ENCODE peak calls at places on chromosomes 2 and 18, in ten cellular contexts. One of them, this sample, is unnamed.

GRCh38 chr2:108921096-108922030 is 67.7 kb downstream of the EDAR start:
- DNase-seq in AG10803: no peak
- DNase-seq in foreskin fibroblast: no peak
- DNase-seq in neural progenitor cell: no peak
- DNase-seq in choroid plexus epithelial cell: no peak
- DNase-seq in HFF-Myc: no peak
- DNase-seq in BJ: no peak
- DNase-seq in transverse colon: peak; percentile 3
- DNase-seq in left ventricle myocardium inferior: no peak
- DNase-seq in spleen: peak; percentile 64
- DNase-seq in this sample: no peak

GRCh38 chr2:236715077-236715476 is 145.5 kb downstream of the ACKR3 start:
- DNase-seq in HFF-Myc: no peak
- DNase-seq in AG10803: peak; percentile 19
- DNase-seq in spleen: peak; percentile 62
- DNase-seq in transverse colon: no peak
- DNase-seq in foreskin fibroblast: no peak
- DNase-seq in left ventricle myocardium inferior: no peak
- DNase-seq in choroid plexus epithelial cell: no peak
- DNase-seq in neural progenitor cell: peak; percentile 56
- DNase-seq in BJ: no peak
- DNase-seq in this sample: no peak

GRCh38 chr2:175168564-175168945 is 552 bp upstream of the ATF2 start:
- DNase-seq in left ventricle myocardium inferior: no peak
- DNase-seq in neural progenitor cell: no peak
- DNase-seq in AG10803: no peak
- DNase-seq in HFF-Myc: no peak
- DNase-seq in spleen: no peak
- DNase-seq in BJ: no peak
- DNase-seq in transverse colon: no peak
- DNase-seq in choroid plexus epithelial cell: no peak
- DNase-seq in foreskin fibroblast: no peak
- DNase-seq in this sample: no peak

GRCh38 chr2:222904557-222905258 is 43.9 kb downstream of the ACSL3 start:
- DNase-seq in left ventricle myocardium inferior: no peak
- DNase-seq in choroid plexus epithelial cell: peak; percentile 91
- DNase-seq in HFF-Myc: no peak
- DNase-seq in spleen: no peak
- DNase-seq in neural progenitor cell: no peak
- DNase-seq in BJ: peak; percentile 89
- DNase-seq in AG10803: peak; percentile 91
- DNase-seq in transverse colon: no peak
- DNase-seq in foreskin fibroblast: peak; percentile 88
- DNase-seq in this sample: peak; percentile 89

GRCh38 chr18:9719421-9719981 is 11.4 kb downstream of the RAB31 start:
- DNase-seq in AG10803: peak; percentile 69
- DNase-seq in foreskin fibroblast: peak; percentile 83
- DNase-seq in transverse colon: no peak
- DNase-seq in neural progenitor cell: no peak
- DNase-seq in spleen: no peak
- DNase-seq in left ventricle myocardium inferior: no peak
- DNase-seq in choroid plexus epithelial cell: peak; percentile 85
- DNase-seq in BJ: peak; percentile 50
- DNase-seq in HFF-Myc: no peak
- DNase-seq in this sample: no peak

GRCh38 chr18:57951999-57952774 is 91.8 kb upstream of the NEDD4L start:
- DNase-seq in neural progenitor cell: no peak
- DNase-seq in HFF-Myc: no peak
- DNase-seq in foreskin fibroblast: no peak
- DNase-seq in choroid plexus epithelial cell: peak; percentile 21
- DNase-seq in transverse colon: no peak
- DNase-seq in BJ: no peak
- DNase-seq in left ventricle myocardium inferior: no peak
- DNase-seq in spleen: no peak
- DNase-seq in AG10803: peak; percentile 16
- DNase-seq in this sample: no peak

GRCh38 chr18:3305933-3306332 is 44.0 kb downstream of the MYL12B start:
- DNase-seq in AG10803: peak; percentile 34
- DNase-seq in BJ: no peak
- DNase-seq in transverse colon: no peak
- DNase-seq in foreskin fibroblast: peak; percentile 40
- DNase-seq in spleen: no peak
- DNase-seq in neural progenitor cell: no peak
- DNase-seq in left ventricle myocardium inferior: no peak
- DNase-seq in HFF-Myc: no peak
- DNase-seq in choroid plexus epithelial cell: peak; percentile 98
- DNase-seq in this sample: no peak

GRCh38 chr2:61283443-61284160 is 121.6 kb downstream of the C2orf74 start:
- DNase-seq in neural progenitor cell: no peak
- DNase-seq in choroid plexus epithelial cell: no peak
- DNase-seq in transverse colon: no peak
- DNase-seq in HFF-Myc: no peak
- DNase-seq in left ventricle myocardium inferior: no peak
- DNase-seq in foreskin fibroblast: no peak
- DNase-seq in spleen: no peak
- DNase-seq in AG10803: no peak
- DNase-seq in BJ: no peak
- DNase-seq in this sample: no peak

GRCh38 chr18:56712761-56713160 is 61.6 kb downstream of the WDR7 start:
- DNase-seq in spleen: no peak
- DNase-seq in left ventricle myocardium inferior: no peak
- DNase-seq in AG10803: no peak
- DNase-seq in neural progenitor cell: no peak
- DNase-seq in choroid plexus epithelial cell: no peak
- DNase-seq in transverse colon: no peak
- DNase-seq in foreskin fibroblast: no peak
- DNase-seq in BJ: no peak
- DNase-seq in HFF-Myc: no peak
- DNase-seq in this sample: no peak

GRCh38 chr18:56711706-56712445 is 60.7 kb downstream of the WDR7 start:
- DNase-seq in transverse colon: no peak
- DNase-seq in choroid plexus epithelial cell: no peak
- DNase-seq in BJ: peak; percentile 19
- DNase-seq in neural progenitor cell: no peak
- DNase-seq in foreskin fibroblast: peak; percentile 61
- DNase-seq in AG10803: peak; percentile 67
- DNase-seq in left ventricle myocardium inferior: no peak
- DNase-seq in HFF-Myc: peak; percentile 21
- DNase-seq in spleen: no peak
- DNase-seq in this sample: no peak

GRCh38 chr18:56715121-56715520 is 64.0 kb downstream of the WDR7 start:
- DNase-seq in foreskin fibroblast: no peak
- DNase-seq in left ventricle myocardium inferior: no peak
- DNase-seq in HFF-Myc: no peak
- DNase-seq in neural progenitor cell: no peak
- DNase-seq in spleen: no peak
- DNase-seq in BJ: no peak
- DNase-seq in transverse colon: no peak
- DNase-seq in AG10803: peak; percentile 4
- DNase-seq in choroid plexus epithelial cell: peak; percentile 62
- DNase-seq in this sample: no peak

GRCh38 chr18:56709463-56709862 is 58.3 kb downstream of the WDR7 start:
- DNase-seq in BJ: peak; percentile 44
- DNase-seq in left ventricle myocardium inferior: no peak
- DNase-seq in transverse colon: no peak
- DNase-seq in HFF-Myc: peak; percentile 63
- DNase-seq in choroid plexus epithelial cell: peak; percentile 92
- DNase-seq in foreskin fibroblast: peak; percentile 83
- DNase-seq in AG10803: peak; percentile 78
- DNase-seq in spleen: no peak
- DNase-seq in neural progenitor cell: no peak
- DNase-seq in this sample: peak; percentile 58
- TF ChIP-seq CTCF in BJ: peak; percentile 16
- TF ChIP-seq CTCF in left ventricle myocardium inferior: peak; percentile 11
- TF ChIP-seq CTCF in transverse colon: peak; percentile 22
- TF ChIP-seq CTCF in HFF-Myc: peak; percentile 27
- TF ChIP-seq CTCF in choroid plexus epithelial cell: peak; percentile 40
- TF ChIP-seq CTCF in foreskin fibroblast: no peak
- TF ChIP-seq CTCF in AG10803: peak; percentile 35
- TF ChIP-seq CTCF in spleen: no peak
- TF ChIP-seq CTCF in neural progenitor cell: peak; percentile 29
- TF ChIP-seq CTCF in this sample: no peak

GRCh38 chr18:51195602-51196115 is 1.8 kb downstream of the MEX3C start:
- DNase-seq in left ventricle myocardium inferior: no peak
- DNase-seq in AG10803: peak; percentile 20
- DNase-seq in HFF-Myc: no peak
- DNase-seq in spleen: no peak
- DNase-seq in transverse colon: peak; percentile 29
- DNase-seq in foreskin fibroblast: peak; percentile 65
- DNase-seq in neural progenitor cell: peak; percentile 87
- DNase-seq in BJ: no peak
- DNase-seq in choroid plexus epithelial cell: peak; percentile 61
- DNase-seq in this sample: no peak

GRCh38 chr18:51192026-51192425 is 5.5 kb downstream of the MEX3C start:
- DNase-seq in neural progenitor cell: no peak
- DNase-seq in spleen: no peak
- DNase-seq in HFF-Myc: no peak
- DNase-seq in AG10803: no peak
- DNase-seq in left ventricle myocardium inferior: no peak
- DNase-seq in BJ: no peak
- DNase-seq in transverse colon: no peak
- DNase-seq in foreskin fibroblast: no peak
- DNase-seq in choroid plexus epithelial cell: no peak
- DNase-seq in this sample: no peak

GRCh38 chr18:51195086-51195601 is 2.3 kb downstream of the MEX3C start:
- DNase-seq in choroid plexus epithelial cell: peak; percentile 49
- DNase-seq in AG10803: no peak
- DNase-seq in neural progenitor cell: peak; percentile 8
- DNase-seq in HFF-Myc: no peak
- DNase-seq in left ventricle myocardium inferior: no peak
- DNase-seq in foreskin fibroblast: peak; percentile 4
- DNase-seq in spleen: no peak
- DNase-seq in BJ: no peak
- DNase-seq in transverse colon: no peak
- DNase-seq in this sample: no peak

GRCh38 chr18:51194604-51195003 is 2.9 kb downstream of the MEX3C start:
- DNase-seq in AG10803: peak; percentile 9
- DNase-seq in neural progenitor cell: peak; percentile 8
- DNase-seq in BJ: no peak
- DNase-seq in HFF-Myc: no peak
- DNase-seq in left ventricle myocardium inferior: no peak
- DNase-seq in choroid plexus epithelial cell: peak; percentile 15
- DNase-seq in spleen: no peak
- DNase-seq in transverse colon: no peak
- DNase-seq in foreskin fibroblast: peak; percentile 5
- DNase-seq in this sample: no peak

DNA sequence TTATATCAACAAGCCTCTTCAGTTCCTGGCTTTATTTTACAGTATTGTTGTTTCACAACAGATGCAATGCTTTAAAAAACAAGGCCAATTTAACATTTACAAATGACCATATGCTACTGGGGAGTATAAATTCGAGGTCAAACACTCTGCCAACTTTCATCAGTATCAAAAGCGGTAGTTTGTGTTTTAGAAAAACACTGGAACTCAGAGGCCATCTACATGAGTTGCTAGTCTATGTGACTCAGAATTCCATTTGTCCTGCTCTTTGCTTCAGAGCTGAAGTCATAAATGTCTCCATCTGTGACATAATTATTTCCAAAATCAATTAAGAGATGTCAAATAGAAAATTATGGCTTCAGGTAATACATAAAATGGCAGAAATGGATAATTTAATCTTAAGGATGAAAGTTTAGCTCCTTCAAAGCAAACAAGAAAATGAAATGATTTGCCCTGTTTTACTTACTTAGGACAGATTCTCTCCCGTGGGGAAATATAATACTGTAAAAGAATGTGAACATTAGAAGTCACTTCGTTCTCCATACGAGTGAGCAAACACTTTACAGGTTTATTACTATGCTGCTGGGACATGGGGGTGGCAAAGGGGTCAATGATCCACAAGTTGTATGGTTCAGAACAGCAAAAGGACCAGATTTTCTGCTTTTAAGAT is 3.7 kb downstream of the MEX3C start:
- DNase-seq in neural progenitor cell: no peak
- DNase-seq in BJ: peak; percentile 27
- DNase-seq in foreskin fibroblast: peak; percentile 76
- DNase-seq in transverse colon: no peak
- DNase-seq in AG10803: peak; percentile 52
- DNase-seq in left ventricle myocardium inferior: no peak
- DNase-seq in spleen: no peak
- DNase-seq in choroid plexus epithelial cell: peak; percentile 25
- DNase-seq in HFF-Myc: no peak
- DNase-seq in this sample: no peak
- H3K4me3 ChIP-seq in neural progenitor cell: peak overlapping the region; percentile 83
- H3K4me3 ChIP-seq in BJ: peak overlapping the region; percentile 11
- H3K4me3 ChIP-seq in foreskin fibroblast: peak overlapping the region; percentile 13
- H3K4me3 ChIP-seq in transverse colon: no peak overlapping the region
- H3K4me3 ChIP-seq in AG10803: peak overlapping the region; percentile 95
- H3K4me3 ChIP-seq in left ventricle myocardium inferior: peak overlapping the region; percentile 94
- H3K4me3 ChIP-seq in spleen: no peak overlapping the region
- H3K4me3 ChIP-seq in choroid plexus epithelial cell: peak overlapping the region; percentile 28
- H3K4me3 ChIP-seq in HFF-Myc: peak overlapping the region; percentile 89
- H3K4me3 ChIP-seq in this sample: peak overlapping the region; percentile 27

DNA sequence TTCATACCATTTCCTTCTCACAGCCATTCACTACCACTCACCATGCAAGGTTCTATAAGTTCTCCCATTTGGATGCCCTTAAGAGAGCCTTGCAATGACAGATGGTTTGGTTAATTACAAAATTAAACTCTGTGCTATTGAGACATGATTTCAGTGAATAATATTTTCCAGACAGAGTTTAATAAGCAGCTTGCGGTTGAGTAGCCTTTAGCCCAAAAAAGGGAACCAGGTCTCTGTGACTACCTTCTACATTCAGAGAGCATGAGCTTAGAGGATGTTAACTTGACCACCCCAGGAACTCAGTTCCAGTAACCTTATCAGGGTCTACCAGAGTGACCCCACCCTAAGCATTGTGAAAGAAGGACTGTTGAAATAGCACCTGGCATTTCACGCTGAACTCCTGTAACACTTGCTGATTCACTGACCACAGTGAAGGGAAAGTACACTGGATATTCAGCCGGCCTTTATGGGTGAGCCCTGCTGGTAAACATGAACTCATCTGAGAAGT is 1173.1 kb upstream of the ZEB2 start:
- DNase-seq in BJ: peak; percentile 35
- DNase-seq in neural progenitor cell: no peak
- DNase-seq in spleen: no peak
- DNase-seq in left ventricle myocardium inferior: no peak
- DNase-seq in foreskin fibroblast: peak; percentile 83
- DNase-seq in HFF-Myc: peak; percentile 5
- DNase-seq in choroid plexus epithelial cell: peak; percentile 99
- DNase-seq in transverse colon: no peak
- DNase-seq in AG10803: peak; percentile 65
- DNase-seq in this sample: no peak
- TF ChIP-seq CTCF in BJ: no peak
- TF ChIP-seq CTCF in neural progenitor cell: no peak
- TF ChIP-seq CTCF in spleen: no peak
- TF ChIP-seq CTCF in left ventricle myocardium inferior: no peak
- TF ChIP-seq CTCF in foreskin fibroblast: no peak
- TF ChIP-seq CTCF in HFF-Myc: no peak
- TF ChIP-seq CTCF in choroid plexus epithelial cell: no peak
- TF ChIP-seq CTCF in transverse colon: no peak
- TF ChIP-seq CTCF in AG10803: no peak
- TF ChIP-seq CTCF in this sample: no peak

DNA sequence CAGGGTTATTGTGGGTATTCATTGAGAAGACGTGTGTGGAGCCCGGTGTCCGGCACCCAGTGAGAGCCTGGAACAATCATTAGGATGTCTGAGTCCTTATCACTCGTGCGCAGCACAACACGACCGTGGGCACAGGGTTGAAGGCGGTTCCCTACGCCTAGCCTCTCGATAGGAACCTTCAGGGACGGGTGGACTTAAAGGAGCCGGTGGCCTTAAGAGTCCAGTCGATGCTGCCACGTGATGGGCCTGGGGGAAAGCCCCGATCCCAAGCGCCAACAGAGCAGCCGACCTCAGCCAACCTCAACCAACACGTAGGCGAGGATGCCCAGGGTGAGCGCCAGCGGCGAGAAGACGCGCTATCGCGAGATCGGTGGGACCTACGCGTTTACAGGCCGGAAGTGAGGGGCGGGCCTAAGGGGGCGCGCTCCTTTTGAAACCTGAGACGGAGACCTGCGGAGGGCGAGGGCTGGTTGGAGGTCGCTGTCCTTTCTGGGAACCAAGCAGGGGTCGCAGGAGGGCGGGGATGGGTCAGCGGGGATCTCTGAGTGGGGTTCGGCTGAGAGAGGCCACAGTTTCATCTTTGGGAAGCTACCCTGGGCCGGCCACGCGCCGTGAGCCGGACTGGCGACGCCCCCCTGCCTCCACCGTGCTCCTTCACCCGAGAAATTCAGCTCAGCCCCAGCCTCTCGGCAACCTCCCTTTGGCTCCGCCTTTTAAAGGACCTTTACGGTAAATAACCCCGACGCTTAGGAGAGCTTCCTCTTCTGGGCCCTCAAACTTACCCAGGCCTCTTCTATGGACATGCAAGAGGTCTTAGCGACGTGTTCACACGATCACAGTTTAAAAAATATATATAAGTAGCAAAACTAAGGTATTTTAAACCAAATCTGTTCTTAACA is 28.3 kb downstream of the WNT10A start:
- DNase-seq in neural progenitor cell: peak; percentile 98
- DNase-seq in choroid plexus epithelial cell: peak; percentile 78
- DNase-seq in BJ: peak; percentile 16
- DNase-seq in transverse colon: peak; percentile 93
- DNase-seq in AG10803: peak; percentile 84
- DNase-seq in left ventricle myocardium inferior: peak; percentile 86
- DNase-seq in spleen: peak; percentile 95
- DNase-seq in HFF-Myc: no peak
- DNase-seq in foreskin fibroblast: peak; percentile 91
- DNase-seq in this sample: peak; percentile 24
- H3K4me3 ChIP-seq in neural progenitor cell: peak overlapping the region; percentile 79
- H3K4me3 ChIP-seq in choroid plexus epithelial cell: peak overlapping the region; percentile 56
- H3K4me3 ChIP-seq in BJ: peak overlapping the region; percentile 62
- H3K4me3 ChIP-seq in transverse colon: peak overlapping the region; percentile 22
- H3K4me3 ChIP-seq in AG10803: peak overlapping the region; percentile 68
- H3K4me3 ChIP-seq in left ventricle myocardium inferior: peak overlapping the region; percentile 65
- H3K4me3 ChIP-seq in spleen: peak overlapping the region; percentile 50
- H3K4me3 ChIP-seq in HFF-Myc: peak overlapping the region; percentile 47
- H3K4me3 ChIP-seq in foreskin fibroblast: peak overlapping the region; percentile 49
- H3K4me3 ChIP-seq in this sample: peak overlapping the region; percentile 62

This sample was measured in AG04449.